ENCODE peak calls at places on chromosomes 16 and 17, in eight cellular contexts. X, L, T, O, N, Z, H and I are unnamed samples.

GRCh38 chr16:56163938-56164337 is 27.4 kb upstream of the GNAO1 start:
- DNase-seq in H (no peak), N (no peak), X (no peak), O (no peak), Z (no peak), L (no peak), T (no peak), I (no peak)

GRCh38 chr16:68086336-68086821 is 1.2 kb downstream of the NFATC3 start:
- DNase-seq in O (no peak), Z (no peak), L (no peak), N (no peak), H (no peak), T (peak), X (peak), I (no peak)

GRCh38 chr16:3861808-3862451 is 18.6 kb downstream of the CREBBP start:
- DNase-seq in Z (no peak), O (no peak), T (peak), N (no peak), H (no peak), L (peak), X (peak), I (no peak)

GRCh38 chr17:40331743-40332641 is 23.0 kb downstream of the RARA start:
- DNase-seq in X (peak), L (no peak), H (no peak), Z (peak), O (no peak), T (no peak), N (no peak), I (peak)

GRCh38 chr16:85651822-85652430 is 36.8 kb downstream of the GINS2 start:
- DNase-seq in N (no peak), O (no peak), T (no peak), X (no peak), H (no peak), Z (no peak), L (no peak), I (no peak)

GRCh38 chr17:29892201-29892600 is 37.8 kb downstream of the SSH2 start:
- DNase-seq in Z (no peak), H (no peak), T (no peak), L (no peak), N (no peak), X (no peak), O (no peak), I (no peak)

GRCh38 chr17:75875182-75875939 is 3.0 kb downstream of the TRIM47 start:
- DNase-seq in H (no peak), T (no peak), Z (no peak), X (peak), N (no peak), L (no peak), O (no peak), I (no peak)

GRCh38 chr17:19554393-19554792 is 20.7 kb downstream of the SLC47A1 start:
- DNase-seq in N (no peak), H (no peak), X (no peak), O (no peak), T (peak), Z (no peak), L (no peak), I (no peak)

GRCh38 chr17:40530988-40531971 is 29.9 kb upstream of the TNS4 start:
- DNase-seq in O (peak), X (no peak), Z (peak), H (no peak), T (no peak), L (peak), N (no peak), I (no peak)

GRCh38 chr16:3161235-3162018 is 26.6 kb upstream of the OR1F1 start:
- DNase-seq in N (no peak), H (no peak), L (no peak), X (peak), T (no peak), O (peak), Z (no peak), I (no peak)

GRCh38 chr16:51095114-51095872 is 55.8 kb downstream of the SALL1 start:
- DNase-seq in T (no peak), N (no peak), X (no peak), L (no peak), Z (no peak), H (no peak), O (no peak), I (no peak)

GRCh38 chr17:33072421-33073175 is 81.0 kb downstream of the SPACA3 start:
- DNase-seq in T (no peak), X (no peak), H (no peak), Z (no peak), L (no peak), O (no peak), N (no peak), I (no peak)

GRCh38 chr16:23378256-23378655 is 74.7 kb downstream of the COG7 start:
- DNase-seq in N (no peak), L (no peak), X (no peak), Z (no peak), H (no peak), T (no peak), O (no peak), I (no peak)

GRCh38 chr16:17306745-17307144 is 164.0 kb downstream of the XYLT1 start:
- DNase-seq in T (no peak), O (no peak), X (no peak), N (no peak), H (no peak), Z (no peak), L (no peak), I (no peak)

DNA sequence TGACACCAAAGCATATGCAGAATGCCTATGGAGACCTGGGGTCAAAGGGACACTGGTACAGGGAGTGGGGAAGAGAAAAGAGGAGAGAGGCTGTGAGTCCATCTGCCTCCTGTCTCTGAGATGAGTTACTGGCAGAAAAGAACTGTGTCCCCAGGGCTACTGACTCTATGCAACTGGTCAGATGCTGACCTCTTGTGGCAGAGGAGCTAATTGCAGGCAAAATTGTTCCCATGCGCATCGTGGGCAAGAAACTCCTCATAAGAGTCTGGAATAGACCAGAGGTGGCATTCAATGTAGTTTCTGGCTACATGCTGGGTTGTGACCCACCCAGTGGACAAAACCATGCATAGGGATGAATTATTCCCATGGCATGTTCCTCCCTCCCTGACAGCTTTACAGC is 26.1 kb upstream of the MLKL start:
- DNase-seq in N (no peak), Z (no peak), H (no peak), L (no peak), O (no peak), T (no peak), X (no peak), I (no peak)
- TF ChIP-seq CTCF in N (peak), Z (peak), H (peak), L (peak), O (no peak), T (peak), X (peak), I (peak)

DNA sequence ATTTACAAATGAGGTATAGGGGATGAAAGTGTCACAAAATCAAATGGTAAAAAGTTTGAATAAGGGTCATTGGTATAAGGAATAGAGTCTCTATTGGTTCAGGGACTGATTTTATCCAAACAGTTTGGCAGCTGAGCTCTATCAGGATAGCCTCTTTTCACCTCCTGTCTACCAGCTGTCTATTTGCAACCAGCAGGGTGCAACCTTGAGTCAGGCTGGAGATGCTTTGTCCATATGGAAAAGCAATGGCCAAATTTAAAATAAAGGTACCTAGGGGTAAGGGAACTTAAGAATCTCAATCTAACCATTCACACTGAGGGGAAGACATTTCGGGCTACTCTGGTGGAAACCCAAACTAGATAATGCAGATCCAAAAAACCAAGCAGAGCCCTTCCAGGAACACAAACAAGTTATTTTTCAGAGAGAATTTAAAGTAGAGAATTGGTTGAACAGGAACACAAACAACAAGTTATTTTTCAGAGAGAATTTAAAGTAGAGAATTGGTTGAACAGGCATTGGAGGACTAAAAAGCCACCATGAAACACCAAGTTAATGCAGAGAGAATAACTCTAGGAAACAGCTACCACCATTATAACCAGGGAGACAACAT is 12.6 kb upstream of the CA10 start:
- DNase-seq in N (no peak), Z (no peak), X (peak), T (peak), O (no peak), H (peak), L (no peak), I (no peak)
- TF ChIP-seq CTCF in N (peak), Z (peak), X (peak), T (peak), O (no peak), H (peak), L (no peak), I (no peak)

GRCh38 chr17:50380369-50381259 is 7.6 kb downstream of the EME1 start:
- DNase-seq in N (no peak), T (no peak), H (no peak), O (no peak), X (no peak), Z (no peak), L (no peak), I (no peak)
- TF ChIP-seq CTCF in N (no peak), T (no peak), H (no peak), O (no peak), X (peak), Z (no peak), L (no peak), I (no peak)

GRCh38 chr16:2090819-2091721 is 43.3 kb downstream of the TSC2 start:
- DNase-seq in T (peak), H (peak), X (peak), L (no peak), Z (peak), N (no peak), O (peak), I (no peak)
- TF ChIP-seq CTCF in T (no peak), H (peak), X (no peak), L (no peak), Z (no peak), N (no peak), O (no peak), I (no peak)

DNA sequence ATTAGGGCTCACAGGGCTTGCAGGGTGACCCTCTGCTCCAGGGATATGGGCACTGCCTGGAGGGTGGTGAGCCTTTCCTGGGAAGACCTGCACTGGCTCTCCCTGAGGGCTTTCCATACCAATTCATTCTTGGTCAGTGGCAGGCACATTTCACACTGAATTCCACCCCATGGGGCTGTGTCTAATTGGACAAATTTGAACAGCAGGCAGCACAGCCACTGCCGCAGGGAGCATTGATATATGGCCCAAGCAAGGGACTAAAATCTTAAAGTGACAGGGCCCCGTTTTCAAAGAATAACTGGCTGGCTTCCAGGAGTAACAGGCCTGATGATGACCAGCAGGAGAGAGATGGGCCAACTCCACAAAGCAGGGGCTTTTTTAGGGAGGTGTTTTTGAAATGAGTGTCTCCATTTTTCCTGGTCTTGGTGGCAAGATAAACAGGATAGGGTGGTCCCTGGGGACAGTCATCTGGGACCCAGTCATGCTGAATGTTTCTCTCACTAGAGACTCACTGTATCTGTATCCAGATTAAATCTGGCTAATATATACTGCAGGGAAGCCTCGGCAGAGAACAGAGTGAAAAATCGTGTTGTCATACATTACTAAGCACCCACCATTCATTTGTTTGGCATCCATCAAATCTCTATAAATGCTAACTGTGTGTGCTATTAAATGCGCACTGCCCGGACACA is 74.1 kb upstream of the TBX2 start:
- DNase-seq in T (peak), O (no peak), L (no peak), H (no peak), Z (no peak), N (no peak), X (peak), I (no peak)
- TF ChIP-seq CTCF in T (no peak), O (no peak), L (no peak), H (no peak), Z (no peak), N (no peak), X (no peak), I (no peak)